ENCODE peak calls at places on chromosomes 11 and 22, in eight cellular contexts. Y is progenitor cell of endocrine pancreas; G is LNCaP clone FGC; T is tibial nerve; U is PC-9; H is GM12865; V is CD4-positive, alpha-beta T cell; S is colonic mucosa. F is an unnamed sample.
A peak's percentile ranks its signal among the peaks of the same experiment; 100 is the strongest.

GRCh38 chr22:33579448-33580093 is 340.7 kb downstream of the LARGE1 start:
- DNase-seq in U (no peak), G (peak; percentile 4), V (no peak), Y (peak; percentile 29), S (peak; percentile 81), T (peak; percentile 16), H (peak; percentile 76), F (peak; percentile 59)

GRCh38 chr11:110907629-110908028 is 195.4 kb upstream of the ARHGAP20 start:
- DNase-seq in Y (no peak), U (peak; percentile 97), T (no peak), H (peak; percentile 23), S (peak; percentile 65), V (no peak), G (peak; percentile 37), F (no peak)

GRCh38 chr11:5275369-5276110 is 5.8 kb upstream of the HBE1 start:
- DNase-seq in Y (no peak), H (no peak), S (no peak), T (no peak), V (no peak), U (no peak), G (no peak), F (no peak)

GRCh38 chr11:68759991-68760390 is 8.7 kb upstream of the TESMIN start:
- DNase-seq in V (no peak), S (no peak), H (no peak), U (no peak), Y (no peak), G (no peak), T (no peak), F (no peak)

GRCh38 chr11:130436171-130436570 is 7.8 kb upstream of the ADAMTS8 start:
- DNase-seq in T (no peak), H (no peak), U (no peak), Y (no peak), G (no peak), S (no peak), V (no peak), F (no peak)

GRCh38 chr11:58928691-58929090 is 10.6 kb upstream of the GLYATL1 start:
- DNase-seq in T (no peak), U (no peak), S (no peak), G (no peak), Y (no peak), V (no peak), H (no peak), F (no peak)

GRCh38 chr11:87150936-87151335 is 113.2 kb downstream of the TMEM135 start:
- DNase-seq in S (no peak), U (no peak), Y (no peak), G (no peak), T (no peak), V (no peak), H (no peak), F (no peak)

GRCh38 chr11:65606876-65607613 is 7.0 kb downstream of the MAP3K11 start:
- DNase-seq in U (no peak), G (no peak), T (peak; percentile 93), Y (peak; percentile 67), H (no peak), V (no peak), S (peak; percentile 95), F (peak; percentile 22)

GRCh38 chr22:41478473-41478872 is 9.6 kb downstream of the ACO2 start:
- DNase-seq in H (peak; percentile 46), Y (no peak), S (no peak), V (no peak), T (no peak), G (no peak), U (no peak), F (no peak)

GRCh38 chr22:41480397-41480735 is 11.4 kb downstream of the ACO2 start:
- DNase-seq in Y (no peak), G (no peak), U (no peak), S (no peak), T (no peak), V (no peak), H (no peak), F (no peak)

GRCh38 chr22:41481131-41481830 is 12.4 kb downstream of the ACO2 start:
- DNase-seq in S (no peak), U (no peak), H (no peak), T (no peak), G (no peak), V (no peak), Y (no peak), F (no peak)

GRCh38 chr22:41478891-41479521 is 10.1 kb downstream of the ACO2 start:
- DNase-seq in H (peak; percentile 44), G (no peak), U (peak; percentile 25), T (peak; percentile 21), S (no peak), V (no peak), Y (no peak), F (peak; percentile 38)

GRCh38 chr22:41479671-41480396 is 10.9 kb downstream of the ACO2 start:
- DNase-seq in G (no peak), Y (no peak), S (no peak), U (no peak), T (no peak), V (no peak), H (no peak), F (no peak)
- TF ChIP-seq CTCF in G (no peak), Y (no peak), S (no peak), U (no peak), T (no peak), V (no peak), H (no peak), F (no peak)

DNA sequence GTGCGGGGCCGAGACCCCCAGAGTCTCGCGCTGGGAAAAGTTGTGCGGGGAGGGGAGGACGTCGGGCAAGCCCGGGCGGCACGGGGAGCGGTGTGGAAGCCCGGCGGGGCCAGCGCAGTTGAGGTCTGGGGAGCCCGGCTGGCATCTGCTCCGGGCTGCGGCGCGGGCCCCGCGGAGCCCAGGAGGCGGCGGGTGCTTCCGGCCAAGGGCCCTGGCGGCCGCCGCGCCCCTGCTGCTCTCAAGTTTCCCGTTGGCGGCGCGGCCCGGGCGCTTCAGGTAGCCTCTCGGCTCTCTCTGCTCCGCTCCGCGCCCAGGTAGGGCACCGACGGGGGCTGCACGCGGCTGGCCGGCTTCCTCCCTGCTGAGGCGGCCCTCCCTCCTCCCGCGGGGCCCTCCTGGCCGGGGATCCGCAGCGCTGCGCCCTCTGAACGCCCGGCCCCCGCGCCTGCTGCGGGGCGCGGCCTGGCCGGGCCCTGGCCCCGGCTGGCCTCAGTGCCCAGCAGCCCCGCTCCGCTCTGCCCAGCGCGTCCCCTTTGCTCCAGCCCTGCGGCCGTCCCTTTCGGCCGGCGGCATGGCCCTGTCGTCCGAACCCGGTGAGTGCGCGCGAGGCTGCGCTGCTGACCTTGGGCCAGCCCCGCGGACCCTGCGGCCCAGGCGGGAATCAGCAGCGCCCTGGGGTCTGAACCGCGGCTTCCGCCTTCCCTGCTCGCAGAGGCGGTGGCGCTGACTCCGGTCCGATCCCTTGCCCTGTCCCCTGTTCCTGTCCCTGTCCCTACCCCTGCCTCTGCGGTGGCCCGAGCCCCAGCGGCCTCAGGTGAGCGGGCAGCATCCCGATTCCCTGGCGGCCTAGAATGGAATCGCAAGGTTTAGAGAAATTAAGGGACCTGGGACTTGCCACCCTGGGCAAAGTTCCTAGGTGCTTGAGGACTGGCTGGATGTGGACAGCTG is 4.3 kb upstream of the AMPD3 start:
- DNase-seq in Y (peak; percentile 75), G (no peak), V (peak; percentile 66), S (peak; percentile 80), U (peak; percentile 47), H (peak; percentile 43), T (no peak), F (peak; percentile 71)
- TF ChIP-seq CTCF in Y (peak; percentile 74), G (no peak), V (peak; percentile 62), S (peak; percentile 62), U (peak; percentile 76), H (peak; percentile 41), T (peak; percentile 45), F (no peak)

GRCh38 chr11:26330255-26330654 is 1.7 kb upstream of the ANO3 start:
- DNase-seq in S (no peak), U (no peak), G (no peak), Y (no peak), H (no peak), V (no peak), T (no peak), F (no peak)

GRCh38 chr11:26335903-26336302 is 4.0 kb downstream of the ANO3 start:
- DNase-seq in U (no peak), Y (no peak), T (no peak), G (no peak), S (no peak), V (no peak), H (no peak), F (no peak)

GRCh38 chr11:26332572-26332915 is 614 bp downstream of the ANO3 start:
- DNase-seq in G (no peak), Y (no peak), T (no peak), S (no peak), H (no peak), V (no peak), U (no peak), F (no peak)

GRCh38 chr11:26333906-26334305 is 2.0 kb downstream of the ANO3 start:
- DNase-seq in T (no peak), U (no peak), V (no peak), S (no peak), G (no peak), H (no peak), Y (no peak), F (no peak)

DNA sequence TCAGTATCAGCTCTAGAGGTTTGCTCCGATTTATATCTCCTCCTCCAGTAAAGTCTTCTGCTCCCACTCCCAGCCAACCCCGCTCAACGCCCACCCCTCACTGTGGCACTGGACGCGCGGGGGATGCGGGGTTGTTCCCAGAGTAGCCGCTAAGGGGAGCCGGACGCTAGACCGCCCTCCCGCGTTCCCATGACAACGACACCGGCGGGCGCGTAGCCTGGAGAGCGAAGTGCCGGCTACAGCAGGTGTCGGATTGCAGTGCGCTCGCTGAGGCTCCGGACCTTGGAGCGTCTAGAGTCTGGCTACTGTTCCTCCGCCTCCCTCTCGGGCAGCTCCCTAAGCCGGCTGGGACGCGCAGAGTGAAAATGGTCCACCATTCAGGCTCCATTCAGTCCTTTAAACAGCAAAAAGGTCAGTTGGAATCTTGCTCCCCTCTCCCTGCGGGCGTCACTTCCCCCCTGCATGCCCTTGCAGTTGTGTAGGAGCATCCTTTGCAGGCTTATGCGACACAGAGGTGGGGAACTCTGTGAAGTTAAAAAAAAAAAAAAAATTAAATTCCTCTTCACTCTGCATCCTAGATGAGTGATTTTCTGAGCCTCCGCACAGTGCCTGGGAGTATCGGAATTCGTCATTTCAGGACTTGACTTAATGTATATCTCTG is at the start of gene ANO3:
- DNase-seq in U (peak; percentile 47), H (peak; percentile 47), V (no peak), Y (peak; percentile 86), T (no peak), G (peak; percentile 70), S (peak; percentile 31), F (peak; percentile 49)
- TF ChIP-seq CTCF in U (peak; percentile 62), H (no peak), V (no peak), Y (peak; percentile 77), T (peak; percentile 39), G (peak; percentile 74), S (peak; percentile 12), F (peak; percentile 8)

GRCh38 chr11:63641727-63642126 is 27.5 kb upstream of the PLAAT3 start:
- DNase-seq in Y (no peak), V (no peak), T (no peak), G (no peak), S (no peak), H (no peak), U (no peak), F (no peak)

GRCh38 chr11:63635762-63636465 is 21.7 kb upstream of the PLAAT3 start:
- DNase-seq in V (peak; percentile 73), Y (peak; percentile 63), G (peak; percentile 36), H (peak; percentile 73), S (peak; percentile 66), U (peak; percentile 51), T (peak; percentile 30), F (peak; percentile 70)

GRCh38 chr11:63643205-63643604 is 28.0 kb downstream of the ATL3 start:
- DNase-seq in G (no peak), Y (no peak), T (no peak), U (no peak), H (no peak), V (no peak), S (no peak), F (no peak)

DNA sequence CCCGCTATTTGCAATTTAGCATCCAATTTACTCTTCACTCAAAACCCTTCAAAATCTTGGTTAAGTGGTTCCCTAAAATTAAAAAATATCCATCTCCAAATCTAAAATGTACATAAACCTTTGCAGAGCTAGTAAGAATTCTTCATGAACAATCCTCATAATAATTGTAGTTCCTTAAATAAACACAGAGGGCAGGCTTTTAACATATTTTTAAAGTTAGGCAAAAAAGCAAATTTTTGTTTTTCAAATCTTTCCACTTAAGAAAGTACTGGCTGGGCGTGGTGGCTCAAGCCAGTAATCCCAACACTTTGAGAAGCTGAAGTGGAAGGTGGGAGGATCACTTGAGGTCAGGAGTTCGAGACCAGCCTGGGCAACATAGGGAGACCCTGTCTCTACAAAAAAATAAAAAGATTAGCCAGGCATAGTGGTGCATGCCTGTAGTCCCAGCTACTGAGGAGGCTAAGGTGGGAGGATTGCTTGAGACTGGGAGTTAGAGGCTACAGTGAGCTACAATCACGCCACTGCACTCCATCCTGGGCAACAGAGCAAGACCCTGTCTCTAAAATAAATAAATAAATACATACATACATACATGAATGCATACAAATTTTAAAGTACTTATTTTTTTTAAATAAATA is 25.1 kb upstream of the PLAAT3 start:
- DNase-seq in U (no peak), H (no peak), G (no peak), V (no peak), T (no peak), Y (no peak), S (no peak), F (no peak)
- TF ChIP-seq CTCF in U (peak; percentile 80), H (no peak), G (peak; percentile 26), V (peak; percentile 55), T (peak; percentile 44), Y (peak; percentile 58), S (no peak), F (no peak)

F was measured in GM20000.